ENCODE peak calls at places on chromosomes 6 and 20, in nine cellular contexts. One of them, this sample, is unnamed.

GRCh38 chr6:147176795-147177194 is 27.4 kb upstream of the STXBP5 start:
- DNase-seq in A549: no peak
- DNase-seq in sigmoid colon: no peak
- DNase-seq in B cell: no peak
- DNase-seq in mammary epithelial cell: no peak
- DNase-seq in osteocyte: no peak
- DNase-seq in astrocyte: no peak
- DNase-seq in AG09319: no peak
- DNase-seq in PC-3: no peak
- DNase-seq in this sample: no peak

GRCh38 chr20:51001697-51002265 is 21.1 kb downstream of the KCNG1 start:
- DNase-seq in A549: no peak
- DNase-seq in sigmoid colon: no peak
- DNase-seq in B cell: no peak
- DNase-seq in mammary epithelial cell: no peak
- DNase-seq in osteocyte: no peak
- DNase-seq in astrocyte: no peak
- DNase-seq in AG09319: no peak
- DNase-seq in PC-3: no peak
- DNase-seq in this sample: no peak

GRCh38 chr6:63610944-63611343 is 24.7 kb upstream of the PHF3 start:
- DNase-seq in A549: no peak
- DNase-seq in sigmoid colon: no peak
- DNase-seq in B cell: no peak
- DNase-seq in mammary epithelial cell: no peak
- DNase-seq in osteocyte: no peak
- DNase-seq in astrocyte: no peak
- DNase-seq in AG09319: no peak
- DNase-seq in PC-3: no peak
- DNase-seq in this sample: no peak

GRCh38 chr6:156776841-156777576 is at the start of gene ARID1B:
- DNase-seq in A549: peak; percentile 75
- DNase-seq in sigmoid colon: peak; percentile 93
- DNase-seq in B cell: peak; percentile 90
- DNase-seq in mammary epithelial cell: peak; percentile 76
- DNase-seq in osteocyte: peak; percentile 93
- DNase-seq in astrocyte: peak; percentile 80
- DNase-seq in AG09319: peak; percentile 40
- DNase-seq in PC-3: peak; percentile 60
- DNase-seq in this sample: peak; percentile 52

GRCh38 chr20:21548390-21549035 is 34.6 kb upstream of the NKX2-2 start:
- DNase-seq in A549: no peak
- DNase-seq in sigmoid colon: no peak
- DNase-seq in B cell: no peak
- DNase-seq in mammary epithelial cell: no peak
- DNase-seq in osteocyte: peak; percentile 56
- DNase-seq in astrocyte: no peak
- DNase-seq in AG09319: no peak
- DNase-seq in PC-3: no peak
- DNase-seq in this sample: no peak

GRCh38 chr20:48060841-48061720 is 275.8 kb upstream of the SULF2 start:
- DNase-seq in A549: no peak
- DNase-seq in sigmoid colon: no peak
- DNase-seq in B cell: no peak
- DNase-seq in mammary epithelial cell: no peak
- DNase-seq in osteocyte: no peak
- DNase-seq in astrocyte: peak; percentile 58
- DNase-seq in AG09319: no peak
- DNase-seq in PC-3: no peak
- DNase-seq in this sample: no peak

GRCh38 chr6:11648436-11648775 is 110.9 kb downstream of the TMEM170B start:
- DNase-seq in A549: no peak
- DNase-seq in sigmoid colon: no peak
- DNase-seq in B cell: no peak
- DNase-seq in mammary epithelial cell: no peak
- DNase-seq in osteocyte: no peak
- DNase-seq in astrocyte: no peak
- DNase-seq in AG09319: no peak
- DNase-seq in PC-3: no peak
- DNase-seq in this sample: no peak

GRCh38 chr6:18207438-18207837 is 52.2 kb downstream of the KDM1B start:
- DNase-seq in A549: no peak
- DNase-seq in sigmoid colon: peak; percentile 84
- DNase-seq in B cell: no peak
- DNase-seq in mammary epithelial cell: no peak
- DNase-seq in osteocyte: no peak
- DNase-seq in astrocyte: no peak
- DNase-seq in AG09319: no peak
- DNase-seq in PC-3: no peak
- DNase-seq in this sample: no peak

GRCh38 chr6:16108996-16109658 is 19.8 kb upstream of the MYLIP start:
- DNase-seq in A549: no peak
- DNase-seq in sigmoid colon: no peak
- DNase-seq in B cell: no peak
- DNase-seq in mammary epithelial cell: no peak
- DNase-seq in osteocyte: no peak
- DNase-seq in astrocyte: no peak
- DNase-seq in AG09319: no peak
- DNase-seq in PC-3: no peak
- DNase-seq in this sample: no peak

GRCh38 chr6:122184260-122184934 is 215.1 kb upstream of the HSF2 start:
- DNase-seq in A549: peak; percentile 26
- DNase-seq in sigmoid colon: no peak
- DNase-seq in B cell: no peak
- DNase-seq in mammary epithelial cell: peak; percentile 4
- DNase-seq in osteocyte: no peak
- DNase-seq in astrocyte: peak; percentile 16
- DNase-seq in AG09319: peak; percentile 10
- DNase-seq in PC-3: peak; percentile 19
- DNase-seq in this sample: no peak

GRCh38 chr6:73585566-73586415 is 65.0 kb upstream of the EEF1A1 start:
- DNase-seq in A549: peak; percentile 81
- DNase-seq in sigmoid colon: no peak
- DNase-seq in B cell: peak; percentile 74
- DNase-seq in mammary epithelial cell: peak; percentile 63
- DNase-seq in osteocyte: no peak
- DNase-seq in astrocyte: peak; percentile 78
- DNase-seq in AG09319: peak; percentile 52
- DNase-seq in PC-3: peak; percentile 72
- DNase-seq in this sample: no peak

GRCh38 chr6:99241905-99242534 is 107.5 kb downstream of the FAXC start:
- DNase-seq in A549: peak; percentile 40
- DNase-seq in sigmoid colon: no peak
- DNase-seq in B cell: no peak
- DNase-seq in mammary epithelial cell: peak; percentile 35
- DNase-seq in osteocyte: no peak
- DNase-seq in astrocyte: peak; percentile 24
- DNase-seq in AG09319: no peak
- DNase-seq in PC-3: peak; percentile 55
- DNase-seq in this sample: no peak

GRCh38 chr6:54846857-54847721 is 518 bp downstream of the FAM83B start:
- DNase-seq in A549: no peak
- DNase-seq in sigmoid colon: no peak
- DNase-seq in B cell: no peak
- DNase-seq in mammary epithelial cell: no peak
- DNase-seq in osteocyte: no peak
- DNase-seq in astrocyte: no peak
- DNase-seq in AG09319: no peak
- DNase-seq in PC-3: peak; percentile 10
- DNase-seq in this sample: no peak

GRCh38 chr6:132007474-132008190 is 56.5 kb upstream of the CCN2 start:
- DNase-seq in A549: peak; percentile 27
- DNase-seq in sigmoid colon: no peak
- DNase-seq in B cell: no peak
- DNase-seq in mammary epithelial cell: peak; percentile 61
- DNase-seq in osteocyte: no peak
- DNase-seq in astrocyte: peak; percentile 26
- DNase-seq in AG09319: no peak
- DNase-seq in PC-3: peak; percentile 58
- DNase-seq in this sample: no peak

GRCh38 chr20:50050660-50051308 is 62.2 kb downstream of the UBE2V1 start:
- DNase-seq in A549: no peak
- DNase-seq in sigmoid colon: no peak
- DNase-seq in B cell: no peak
- DNase-seq in mammary epithelial cell: no peak
- DNase-seq in osteocyte: no peak
- DNase-seq in astrocyte: no peak
- DNase-seq in AG09319: no peak
- DNase-seq in PC-3: no peak
- DNase-seq in this sample: no peak

GRCh38 chr6:123089223-123089622 is 93.2 kb downstream of the CLVS2 start:
- DNase-seq in A549: no peak
- DNase-seq in sigmoid colon: no peak
- DNase-seq in B cell: no peak
- DNase-seq in mammary epithelial cell: no peak
- DNase-seq in osteocyte: no peak
- DNase-seq in astrocyte: no peak
- DNase-seq in AG09319: no peak
- DNase-seq in PC-3: peak; percentile 31
- DNase-seq in this sample: no peak

GRCh38 chr6:28011716-28012115 is 54.7 kb downstream of the OR2B6 start:
- DNase-seq in A549: no peak
- DNase-seq in sigmoid colon: no peak
- DNase-seq in B cell: no peak
- DNase-seq in mammary epithelial cell: no peak
- DNase-seq in osteocyte: no peak
- DNase-seq in astrocyte: no peak
- DNase-seq in AG09319: no peak
- DNase-seq in PC-3: no peak
- DNase-seq in this sample: no peak
- TF ChIP-seq CTCF in A549: no peak
- TF ChIP-seq CTCF in sigmoid colon: no peak
- TF ChIP-seq CTCF in B cell: no peak
- TF ChIP-seq CTCF in mammary epithelial cell: no peak
- TF ChIP-seq CTCF in osteocyte: no peak
- TF ChIP-seq CTCF in astrocyte: no peak
- TF ChIP-seq CTCF in AG09319: no peak
- TF ChIP-seq CTCF in PC-3: no peak
- TF ChIP-seq CTCF in this sample: no peak

GRCh38 chr6:117910549-117910948 is 3.5 kb downstream of the SLC35F1 start:
- DNase-seq in A549: no peak
- DNase-seq in sigmoid colon: no peak
- DNase-seq in B cell: no peak
- DNase-seq in mammary epithelial cell: no peak
- DNase-seq in osteocyte: no peak
- DNase-seq in astrocyte: no peak
- DNase-seq in AG09319: no peak
- DNase-seq in PC-3: no peak
- DNase-seq in this sample: no peak
- TF ChIP-seq CTCF in A549: no peak
- TF ChIP-seq CTCF in sigmoid colon: no peak
- TF ChIP-seq CTCF in B cell: no peak
- TF ChIP-seq CTCF in mammary epithelial cell: no peak
- TF ChIP-seq CTCF in osteocyte: no peak
- TF ChIP-seq CTCF in astrocyte: no peak
- TF ChIP-seq CTCF in AG09319: no peak
- TF ChIP-seq CTCF in PC-3: no peak
- TF ChIP-seq CTCF in this sample: no peak

GRCh38 chr6:44388876-44389275 is 1.4 kb downstream of the CDC5L start:
- DNase-seq in A549: no peak
- DNase-seq in sigmoid colon: no peak
- DNase-seq in B cell: no peak
- DNase-seq in mammary epithelial cell: peak; percentile 14
- DNase-seq in osteocyte: no peak
- DNase-seq in astrocyte: no peak
- DNase-seq in AG09319: no peak
- DNase-seq in PC-3: no peak
- DNase-seq in this sample: no peak
- TF ChIP-seq CTCF in A549: no peak
- TF ChIP-seq CTCF in sigmoid colon: no peak
- TF ChIP-seq CTCF in B cell: no peak
- TF ChIP-seq CTCF in mammary epithelial cell: no peak
- TF ChIP-seq CTCF in osteocyte: no peak
- TF ChIP-seq CTCF in astrocyte: no peak
- TF ChIP-seq CTCF in AG09319: no peak
- TF ChIP-seq CTCF in PC-3: no peak
- TF ChIP-seq CTCF in this sample: no peak

GRCh38 chr6:36678488-36679042 is at the start of gene CDKN1A:
- DNase-seq in A549: peak; percentile 86
- DNase-seq in sigmoid colon: peak; percentile 97
- DNase-seq in B cell: peak; percentile 93
- DNase-seq in mammary epithelial cell: peak; percentile 94
- DNase-seq in osteocyte: peak; percentile 98
- DNase-seq in astrocyte: peak; percentile 78
- DNase-seq in AG09319: peak; percentile 95
- DNase-seq in PC-3: peak; percentile 92
- DNase-seq in this sample: peak; percentile 81
- TF ChIP-seq CTCF in A549: no peak
- TF ChIP-seq CTCF in sigmoid colon: peak; percentile 14
- TF ChIP-seq CTCF in B cell: no peak
- TF ChIP-seq CTCF in mammary epithelial cell: no peak
- TF ChIP-seq CTCF in osteocyte: no peak
- TF ChIP-seq CTCF in astrocyte: no peak
- TF ChIP-seq CTCF in AG09319: no peak
- TF ChIP-seq CTCF in PC-3: no peak
- TF ChIP-seq CTCF in this sample: no peak

GRCh38 chr6:118288355-118289124 is 259.6 kb upstream of the PLN start:
- DNase-seq in A549: no peak
- DNase-seq in sigmoid colon: no peak
- DNase-seq in B cell: no peak
- DNase-seq in mammary epithelial cell: peak; percentile 37
- DNase-seq in osteocyte: no peak
- DNase-seq in astrocyte: peak; percentile 21
- DNase-seq in AG09319: no peak
- DNase-seq in PC-3: peak; percentile 16
- DNase-seq in this sample: no peak
- TF ChIP-seq CTCF in A549: no peak
- TF ChIP-seq CTCF in sigmoid colon: no peak
- TF ChIP-seq CTCF in B cell: no peak
- TF ChIP-seq CTCF in mammary epithelial cell: peak; percentile 47
- TF ChIP-seq CTCF in osteocyte: no peak
- TF ChIP-seq CTCF in astrocyte: no peak
- TF ChIP-seq CTCF in AG09319: peak; percentile 38
- TF ChIP-seq CTCF in PC-3: peak; percentile 29
- TF ChIP-seq CTCF in this sample: no peak

DNA sequence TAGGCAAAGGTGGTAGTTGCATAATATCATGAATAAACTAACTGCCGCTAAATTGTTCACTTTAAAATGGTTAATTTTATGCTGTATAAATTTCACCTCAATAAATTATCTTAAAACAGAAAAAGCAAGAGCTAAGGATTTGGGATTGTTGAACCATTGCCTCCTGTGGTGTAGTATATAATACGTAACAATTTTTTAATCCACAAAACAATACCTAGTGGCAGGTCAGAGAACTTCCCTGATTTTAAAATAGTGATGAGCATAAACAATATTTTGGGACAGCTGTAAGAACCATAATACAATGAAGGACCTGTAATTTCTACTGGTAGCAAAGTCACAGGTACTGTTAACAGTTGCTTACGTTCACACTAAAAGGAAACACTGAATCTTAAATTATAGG is 197.4 kb upstream of the PRND start:
- DNase-seq in A549: no peak
- DNase-seq in sigmoid colon: no peak
- DNase-seq in B cell: no peak
- DNase-seq in mammary epithelial cell: no peak
- DNase-seq in osteocyte: no peak
- DNase-seq in astrocyte: no peak
- DNase-seq in AG09319: no peak
- DNase-seq in PC-3: no peak
- DNase-seq in this sample: no peak
- TF ChIP-seq CTCF in A549: no peak
- TF ChIP-seq CTCF in sigmoid colon: no peak
- TF ChIP-seq CTCF in B cell: no peak
- TF ChIP-seq CTCF in mammary epithelial cell: no peak
- TF ChIP-seq CTCF in osteocyte: no peak
- TF ChIP-seq CTCF in astrocyte: no peak
- TF ChIP-seq CTCF in AG09319: no peak
- TF ChIP-seq CTCF in PC-3: peak; percentile 27
- TF ChIP-seq CTCF in this sample: no peak